ENCODE peak calls at places on chromosomes 3 and 15, in six cellular contexts. One of them, this sample, is unnamed.

GRCh38 chr3:28907616-28908015 is 373.3 kb upstream of the RBMS3 start:
- DNase-seq in GDM1: no peak
- DNase-seq in GM23248: peak; percentile 15
- DNase-seq in activated T-cell treated with anti-CD3 and anti-CD28 coated beads, Interleukin-2, amount 50 U/mL, for 4 hours: no peak
- DNase-seq in stimulated activated CD4-positive, alpha-beta T cell treated with anti-CD3 and anti-CD28 coated beads, Interleukin-4, amount 100 ng/mL, for 1 hour: no peak
- DNase-seq in lung microvascular endothelial cell: no peak
- DNase-seq in this sample: no peak

GRCh38 chr3:119365418-119365817 is 71.2 kb downstream of the ARHGAP31 start:
- DNase-seq in GDM1: no peak
- DNase-seq in GM23248: no peak
- DNase-seq in activated T-cell treated with anti-CD3 and anti-CD28 coated beads, Interleukin-2, amount 50 U/mL, for 4 hours: no peak
- DNase-seq in stimulated activated CD4-positive, alpha-beta T cell treated with anti-CD3 and anti-CD28 coated beads, Interleukin-4, amount 100 ng/mL, for 1 hour: no peak
- DNase-seq in lung microvascular endothelial cell: no peak
- DNase-seq in this sample: no peak

GRCh38 chr3:120162400-120162799 is 68.2 kb upstream of the GSK3B start:
- DNase-seq in GDM1: no peak
- DNase-seq in GM23248: peak; percentile 61
- DNase-seq in activated T-cell treated with anti-CD3 and anti-CD28 coated beads, Interleukin-2, amount 50 U/mL, for 4 hours: no peak
- DNase-seq in stimulated activated CD4-positive, alpha-beta T cell treated with anti-CD3 and anti-CD28 coated beads, Interleukin-4, amount 100 ng/mL, for 1 hour: no peak
- DNase-seq in lung microvascular endothelial cell: no peak
- DNase-seq in this sample: no peak

GRCh38 chr3:100696161-100696560 is 13.1 kb upstream of the TFG start:
- DNase-seq in GDM1: no peak
- DNase-seq in GM23248: no peak
- DNase-seq in activated T-cell treated with anti-CD3 and anti-CD28 coated beads, Interleukin-2, amount 50 U/mL, for 4 hours: no peak
- DNase-seq in stimulated activated CD4-positive, alpha-beta T cell treated with anti-CD3 and anti-CD28 coated beads, Interleukin-4, amount 100 ng/mL, for 1 hour: no peak
- DNase-seq in lung microvascular endothelial cell: no peak
- DNase-seq in this sample: no peak

GRCh38 chr3:86029590-86029989 is 961.4 kb downstream of the VGLL3 start:
- DNase-seq in GDM1: no peak
- DNase-seq in GM23248: no peak
- DNase-seq in activated T-cell treated with anti-CD3 and anti-CD28 coated beads, Interleukin-2, amount 50 U/mL, for 4 hours: no peak
- DNase-seq in stimulated activated CD4-positive, alpha-beta T cell treated with anti-CD3 and anti-CD28 coated beads, Interleukin-4, amount 100 ng/mL, for 1 hour: no peak
- DNase-seq in lung microvascular endothelial cell: no peak
- DNase-seq in this sample: no peak

GRCh38 chr15:51758645-51759044 is 7.2 kb downstream of the TMOD2 start:
- DNase-seq in GDM1: no peak
- DNase-seq in GM23248: peak; percentile 84
- DNase-seq in activated T-cell treated with anti-CD3 and anti-CD28 coated beads, Interleukin-2, amount 50 U/mL, for 4 hours: no peak
- DNase-seq in stimulated activated CD4-positive, alpha-beta T cell treated with anti-CD3 and anti-CD28 coated beads, Interleukin-4, amount 100 ng/mL, for 1 hour: no peak
- DNase-seq in lung microvascular endothelial cell: no peak
- DNase-seq in this sample: no peak

GRCh38 chr3:15794303-15794771 is 3.4 kb downstream of the ANKRD28 start:
- DNase-seq in GDM1: no peak
- DNase-seq in GM23248: peak; percentile 84
- DNase-seq in activated T-cell treated with anti-CD3 and anti-CD28 coated beads, Interleukin-2, amount 50 U/mL, for 4 hours: no peak
- DNase-seq in stimulated activated CD4-positive, alpha-beta T cell treated with anti-CD3 and anti-CD28 coated beads, Interleukin-4, amount 100 ng/mL, for 1 hour: no peak
- DNase-seq in lung microvascular endothelial cell: peak; percentile 68
- DNase-seq in this sample: no peak

GRCh38 chr15:100928632-100929280 is 9.6 kb downstream of the LRRK1 start:
- DNase-seq in GDM1: no peak
- DNase-seq in GM23248: no peak
- DNase-seq in activated T-cell treated with anti-CD3 and anti-CD28 coated beads, Interleukin-2, amount 50 U/mL, for 4 hours: no peak
- DNase-seq in stimulated activated CD4-positive, alpha-beta T cell treated with anti-CD3 and anti-CD28 coated beads, Interleukin-4, amount 100 ng/mL, for 1 hour: no peak
- DNase-seq in lung microvascular endothelial cell: no peak
- DNase-seq in this sample: no peak

GRCh38 chr3:17233398-17233800 is 348.6 kb downstream of the PLCL2 start:
- DNase-seq in GDM1: peak; percentile 37
- DNase-seq in GM23248: peak; percentile 81
- DNase-seq in activated T-cell treated with anti-CD3 and anti-CD28 coated beads, Interleukin-2, amount 50 U/mL, for 4 hours: peak; percentile 7
- DNase-seq in stimulated activated CD4-positive, alpha-beta T cell treated with anti-CD3 and anti-CD28 coated beads, Interleukin-4, amount 100 ng/mL, for 1 hour: no peak
- DNase-seq in lung microvascular endothelial cell: peak; percentile 73
- DNase-seq in this sample: no peak